ENCODE peak calls at places on chromosomes 2 and 18, in nine cellular contexts. C, P, S, O, V, E, F, J and B are unnamed samples.

GRCh38 chr18:7566587-7567486 is at the start of gene PTPRM:
- DNase-seq in J (peak; percentile 82), E (no peak), C (peak; percentile 72), P (peak; percentile 72), S (peak; percentile 95), V (peak; percentile 79), O (peak; percentile 76), F (peak; percentile 94), B (peak; percentile 83)

GRCh38 chr2:226185613-226186211 is 613.9 kb downstream of the IRS1 start:
- DNase-seq in P (peak; percentile 95), F (no peak), O (peak; percentile 97), C (no peak), V (peak; percentile 75), E (no peak), S (no peak), J (no peak), B (no peak)

GRCh38 chr2:37707393-37707792 is 36.0 kb upstream of the CDC42EP3 start:
- DNase-seq in V (no peak), O (no peak), S (no peak), C (no peak), F (no peak), E (no peak), J (no peak), P (no peak), B (no peak)

GRCh38 chr18:55111271-55111670 is 152.0 kb upstream of the CCDC68 start:
- DNase-seq in J (no peak), O (no peak), E (no peak), F (no peak), S (no peak), C (no peak), V (no peak), P (no peak), B (no peak)

GRCh38 chr18:34773961-34774754 is 64.1 kb downstream of the DTNA start:
- DNase-seq in V (peak; percentile 77), J (no peak), P (peak; percentile 44), O (peak; percentile 35), E (no peak), F (no peak), S (peak; percentile 40), C (peak; percentile 27), B (no peak)

GRCh38 chr2:162582357-162582798 is 238.4 kb downstream of the GCA start:
- DNase-seq in J (no peak), S (no peak), F (no peak), E (no peak), O (no peak), V (peak; percentile 27), C (no peak), P (peak; percentile 15), B (no peak)

GRCh38 chr18:36031407-36031806 is 36.0 kb downstream of the RPRD1A start:
- DNase-seq in V (no peak), S (no peak), C (no peak), J (no peak), F (no peak), O (no peak), P (no peak), E (no peak), B (no peak)

GRCh38 chr2:96146881-96147592 is 1.8 kb upstream of the DUSP2 start:
- DNase-seq in S (peak; percentile 12), O (no peak), E (no peak), P (no peak), C (peak; percentile 6), J (no peak), V (no peak), F (peak; percentile 56), B (no peak)

GRCh38 chr2:107336536-107336935 is 450.6 kb upstream of the ST6GAL2 start:
- DNase-seq in C (no peak), F (no peak), V (no peak), E (no peak), S (no peak), O (peak; percentile 3), P (peak; percentile 22), J (no peak), B (no peak)

GRCh38 chr2:54073796-54074195 is 41.6 kb upstream of the ACYP2 start:
- DNase-seq in C (no peak), J (no peak), P (peak; percentile 80), S (no peak), E (no peak), V (peak; percentile 94), F (no peak), O (no peak), B (no peak)

GRCh38 chr2:33785201-33786106 is 186.4 kb upstream of the FAM98A start:
- DNase-seq in P (no peak), O (no peak), V (no peak), F (no peak), S (no peak), C (no peak), E (no peak), J (no peak), B (peak; percentile 50)

GRCh38 chr2:61042807-61043206 is 22.9 kb upstream of the SANBR start:
- DNase-seq in V (no peak), J (no peak), C (no peak), F (no peak), P (no peak), E (no peak), O (no peak), S (no peak), B (no peak)

GRCh38 chr2:63053889-63054725 is 3.5 kb downstream of the OTX1 start:
- DNase-seq in F (no peak), O (no peak), V (no peak), S (no peak), E (no peak), J (no peak), C (peak; percentile 37), P (no peak), B (peak; percentile 71)

GRCh38 chr18:35515460-35516130 is 17.8 kb upstream of the INO80C start:
- DNase-seq in O (no peak), C (no peak), J (no peak), V (no peak), S (no peak), E (no peak), F (no peak), P (no peak), B (no peak)

GRCh38 chr2:193549661-193550060 is 1354.9 kb upstream of the TMEFF2 start:
- DNase-seq in F (no peak), V (peak; percentile 52), P (peak; percentile 51), O (no peak), E (no peak), J (no peak), C (no peak), S (no peak), B (no peak)

GRCh38 chr18:48928787-48929186 is 22.0 kb downstream of the SMAD7 start:
- DNase-seq in O (peak; percentile 67), C (peak; percentile 86), V (peak; percentile 76), P (peak; percentile 58), F (peak; percentile 87), E (peak; percentile 71), J (no peak), S (no peak), B (no peak)

GRCh38 chr2:217903859-217904613 is 98.8 kb downstream of the TNS1 start:
- DNase-seq in C (peak; percentile 62), F (peak; percentile 79), E (no peak), V (no peak), J (peak; percentile 72), P (peak; percentile 66), O (peak; percentile 52), S (peak; percentile 78), B (no peak)

GRCh38 chr2:214310319-214310718 is 100.5 kb upstream of the VWC2L start:
- DNase-seq in P (peak; percentile 6), O (no peak), J (no peak), S (no peak), V (peak; percentile 42), F (no peak), C (no peak), E (no peak), B (no peak)
- TF ChIP-seq CTCF in P (peak; percentile 19), O (no peak), J (peak; percentile 62), S (no peak), V (peak; percentile 58), F (no peak), C (no peak), E (no peak), B (peak; percentile 16)

GRCh38 chr2:213220967-213221603 is 63.2 kb upstream of the SPAG16 start:
- DNase-seq in O (no peak), S (no peak), J (no peak), E (no peak), V (no peak), F (no peak), C (no peak), P (no peak), B (no peak)
- TF ChIP-seq CTCF in O (no peak), S (no peak), J (no peak), E (no peak), V (no peak), F (no peak), C (no peak), P (peak; percentile 8), B (no peak)

GRCh38 chr2:99645960-99646359 is 156.1 kb upstream of the REV1 start:
- DNase-seq in J (no peak), O (no peak), F (no peak), P (no peak), V (no peak), E (no peak), C (no peak), S (no peak), B (no peak)
- TF ChIP-seq CTCF in J (no peak), O (no peak), F (no peak), P (no peak), V (no peak), E (no peak), C (no peak), S (no peak), B (no peak)

GRCh38 chr2:168246483-168247340 is 683 bp downstream of the STK39 start:
- DNase-seq in O (peak; percentile 69), S (peak; percentile 19), V (peak; percentile 72), J (no peak), C (peak; percentile 82), P (peak; percentile 69), E (peak; percentile 58), F (peak; percentile 91), B (peak; percentile 63)
- TF ChIP-seq CTCF in O (peak; percentile 32), S (no peak), V (peak; percentile 29), J (peak; percentile 71), C (peak; percentile 44), P (peak; percentile 14), E (no peak), F (peak; percentile 30), B (no peak)

GRCh38 chr18:45738660-45739059 is 14.7 kb downstream of the SLC14A1 start:
- DNase-seq in O (no peak), E (no peak), P (no peak), J (no peak), C (no peak), V (no peak), S (no peak), F (no peak), B (no peak)
- TF ChIP-seq CTCF in O (no peak), E (no peak), P (no peak), J (peak; percentile 37), C (no peak), V (no peak), S (no peak), F (no peak), B (no peak)

GRCh38 chr18:53509886-53510285 is 714.6 kb downstream of the MBD2 start:
- DNase-seq in O (no peak), C (no peak), F (no peak), E (no peak), P (no peak), S (no peak), V (no peak), J (no peak), B (no peak)

DNA sequence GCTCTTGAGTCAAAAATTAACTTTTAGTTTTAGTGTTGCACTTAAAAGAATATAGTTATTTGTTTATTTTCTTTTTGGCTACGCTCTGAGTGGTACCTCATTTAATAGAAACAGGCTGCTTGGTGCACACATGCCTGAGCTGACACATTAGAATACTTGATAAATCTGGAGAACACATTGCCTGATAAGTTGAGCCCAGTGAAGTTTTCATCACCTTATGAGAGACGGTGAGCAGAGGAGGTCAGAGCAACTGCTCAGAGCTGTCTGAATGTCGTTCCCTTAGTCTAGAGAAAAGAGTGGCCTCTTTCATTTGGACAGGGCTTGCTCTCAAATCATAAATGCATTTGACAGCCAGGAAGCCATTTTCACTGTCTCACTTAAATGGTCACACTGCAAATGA is 715.9 kb downstream of the MBD2 start:
- DNase-seq in E (no peak), C (no peak), F (no peak), V (no peak), P (no peak), J (no peak), O (no peak), S (no peak), B (no peak)
- TF ChIP-seq CTCF in E (no peak), C (no peak), F (no peak), V (no peak), P (no peak), J (no peak), O (no peak), S (no peak), B (no peak)